ENCODE peak calls at places on chromosomes 12 and 14, in seven cellular contexts. R is activated T-helper 1 cell treated with Interleukin-2 at 50 U/mL for 16 hours; J is CD8-positive, alpha-beta memory T cell; G is NCI-H2171; Z is lower lobe of right lung; P is NCI-H146; C is renal cortical epithelial cell. A is an unnamed sample.

GRCh38 chr12:106386836-106387555 is 29.4 kb downstream of the POLR3B start:
- DNase-seq in R (no peak), J (no peak), G (no peak), Z (no peak), P (no peak), C (peak), A (no peak)

GRCh38 chr12:120783197-120783596 is 57.6 kb downstream of the ACADS start:
- DNase-seq in R (no peak), J (no peak), G (no peak), Z (no peak), P (no peak), C (peak), A (no peak)

GRCh38 chr12:4080213-4080612 is 193.3 kb upstream of the CCND2 start:
- DNase-seq in R (no peak), J (no peak), G (no peak), Z (no peak), P (no peak), C (no peak), A (no peak)

GRCh38 chr12:68376901-68377300 is 44.7 kb upstream of the MDM1 start:
- DNase-seq in R (no peak), J (no peak), G (no peak), Z (no peak), P (no peak), C (no peak), A (no peak)

GRCh38 chr12:88153959-88154358 is 11.9 kb downstream of the TMTC3 start:
- DNase-seq in R (no peak), J (no peak), G (no peak), Z (no peak), P (peak), C (peak), A (no peak)

GRCh38 chr14:76050250-76050649 is 64.7 kb downstream of the IFT43 start:
- DNase-seq in R (no peak), J (no peak), G (no peak), Z (no peak), P (no peak), C (no peak), A (no peak)

GRCh38 chr12:86914716-86915115 is 658.5 kb upstream of the MGAT4C start:
- DNase-seq in R (no peak), J (no peak), G (no peak), Z (no peak), P (peak), C (peak), A (no peak)

GRCh38 chr14:54216827-54217226 is 180.0 kb upstream of the CDKN3 start:
- DNase-seq in R (no peak), J (no peak), G (no peak), Z (no peak), P (no peak), C (no peak), A (no peak)

GRCh38 chr12:45944771-45945170 is 45.6 kb downstream of the SCAF11 start:
- DNase-seq in R (no peak), J (no peak), G (no peak), Z (no peak), P (no peak), C (peak), A (no peak)

GRCh38 chr14:20998674-20999366 is at the start of gene SLC39A2:
- DNase-seq in R (no peak), J (no peak), G (no peak), Z (no peak), P (no peak), C (peak), A (no peak)

GRCh38 chr12:91785655-91786489 is 359.8 kb downstream of the BTG1 start:
- DNase-seq in R (no peak), J (no peak), G (no peak), Z (no peak), P (peak), C (no peak), A (no peak)

GRCh38 chr12:49294086-49294803 is 702 bp upstream of the PRPH start:
- DNase-seq in R (no peak), J (no peak), G (peak), Z (no peak), P (no peak), C (no peak), A (no peak)

GRCh38 chr12:8647968-8648367 is 14.7 kb downstream of the MFAP5 start:
- DNase-seq in R (no peak), J (no peak), G (no peak), Z (no peak), P (no peak), C (no peak), A (no peak)

GRCh38 chr12:8996682-8997405 is 7.5 kb downstream of the KLRG1 start:
- DNase-seq in R (no peak), J (no peak), G (no peak), Z (no peak), P (no peak), C (peak), A (no peak)

GRCh38 chr12:132783917-132784531 is 22.4 kb upstream of the ANKLE2 start:
- DNase-seq in R (no peak), J (no peak), G (no peak), Z (no peak), P (no peak), C (no peak), A (no peak)

GRCh38 chr14:103727313-103728000 is 11.8 kb downstream of the ZFYVE21 start:
- DNase-seq in R (no peak), J (no peak), G (no peak), Z (peak), P (no peak), C (no peak), A (no peak)

GRCh38 chr12:76356094-76356493 is 7.9 kb upstream of the BBS10 start:
- DNase-seq in R (no peak), J (no peak), G (no peak), Z (no peak), P (no peak), C (no peak), A (no peak)

GRCh38 chr12:132319359-132319950 is 9.9 kb downstream of the GALNT9 start:
- DNase-seq in R (no peak), J (no peak), G (no peak), Z (peak), P (no peak), C (no peak), A (no peak)

GRCh38 chr14:92503756-92504491 is 9.7 kb upstream of the RIN3 start:
- DNase-seq in R (no peak), J (no peak), G (no peak), Z (no peak), P (no peak), C (peak), A (no peak)

GRCh38 chr12:131210506-131211278 is 257.0 kb downstream of the ADGRD1 start:
- DNase-seq in R (no peak), J (no peak), G (no peak), Z (peak), P (no peak), C (no peak), A (no peak)